ENCODE peak calls at places on chromosomes 1 and 21, in six cellular contexts. One of them, this sample, is unnamed.
A peak's percentile ranks its signal among the peaks of the same experiment; 100 is the strongest.

GRCh38 chr1:243550276-243550675 is 294.4 kb downstream of the SDCCAG8 start:
- DNase-seq in right lobe of liver: no peak
- DNase-seq in H7: no peak
- DNase-seq in esophagus squamous epithelium: no peak
- DNase-seq in DND-41: no peak
- DNase-seq in body of pancreas: no peak
- DNase-seq in this sample: no peak

GRCh38 chr1:243801378-243801777 is 48.7 kb downstream of the AKT3 start:
- DNase-seq in right lobe of liver: no peak
- DNase-seq in H7: no peak
- DNase-seq in esophagus squamous epithelium: no peak
- DNase-seq in DND-41: no peak
- DNase-seq in body of pancreas: no peak
- DNase-seq in this sample: no peak

GRCh38 chr1:162878000-162878596 is 17.1 kb upstream of the CCDC190 start:
- DNase-seq in right lobe of liver: no peak
- DNase-seq in H7: peak; percentile 61
- DNase-seq in esophagus squamous epithelium: no peak
- DNase-seq in DND-41: peak; percentile 35
- DNase-seq in body of pancreas: peak; percentile 52
- DNase-seq in this sample: peak; percentile 77

GRCh38 chr1:58836396-58836795 is 52.5 kb upstream of the JUN start:
- DNase-seq in right lobe of liver: no peak
- DNase-seq in H7: no peak
- DNase-seq in esophagus squamous epithelium: no peak
- DNase-seq in DND-41: no peak
- DNase-seq in body of pancreas: no peak
- DNase-seq in this sample: no peak

GRCh38 chr1:1136547-1137230 is 20.8 kb upstream of the C1orf159 start:
- DNase-seq in right lobe of liver: no peak
- DNase-seq in H7: peak; percentile 96
- DNase-seq in esophagus squamous epithelium: no peak
- DNase-seq in DND-41: no peak
- DNase-seq in body of pancreas: peak; percentile 40
- DNase-seq in this sample: no peak

GRCh38 chr1:176939993-176940392 is 224.5 kb downstream of the ASTN1 start:
- DNase-seq in right lobe of liver: no peak
- DNase-seq in H7: no peak
- DNase-seq in esophagus squamous epithelium: no peak
- DNase-seq in DND-41: no peak
- DNase-seq in body of pancreas: no peak
- DNase-seq in this sample: no peak

GRCh38 chr1:87171199-87171598 is 157.5 kb upstream of the LMO4 start:
- DNase-seq in right lobe of liver: no peak
- DNase-seq in H7: no peak
- DNase-seq in esophagus squamous epithelium: no peak
- DNase-seq in DND-41: no peak
- DNase-seq in body of pancreas: no peak
- DNase-seq in this sample: no peak

GRCh38 chr1:71743862-71744261 is 538.5 kb downstream of the NEGR1 start:
- DNase-seq in right lobe of liver: no peak
- DNase-seq in H7: no peak
- DNase-seq in esophagus squamous epithelium: no peak
- DNase-seq in DND-41: no peak
- DNase-seq in body of pancreas: no peak
- DNase-seq in this sample: no peak

GRCh38 chr1:225378880-225379279 is 49.0 kb downstream of the LBR start:
- DNase-seq in right lobe of liver: no peak
- DNase-seq in H7: peak; percentile 79
- DNase-seq in esophagus squamous epithelium: no peak
- DNase-seq in DND-41: no peak
- DNase-seq in body of pancreas: peak; percentile 65
- DNase-seq in this sample: no peak

GRCh38 chr1:225862581-225862950 is 19.6 kb downstream of the TMEM63A start:
- DNase-seq in right lobe of liver: no peak
- DNase-seq in H7: no peak
- DNase-seq in esophagus squamous epithelium: no peak
- DNase-seq in DND-41: no peak
- DNase-seq in body of pancreas: no peak
- DNase-seq in this sample: no peak

GRCh38 chr1:92858564-92859399 is 26.9 kb downstream of the RPL5 start:
- DNase-seq in right lobe of liver: peak; percentile 54
- DNase-seq in H7: peak; percentile 47
- DNase-seq in esophagus squamous epithelium: no peak
- DNase-seq in DND-41: peak; percentile 79
- DNase-seq in body of pancreas: peak; percentile 74
- DNase-seq in this sample: no peak

GRCh38 chr21:46205766-46206162 is 21.5 kb upstream of the SPATC1L start:
- DNase-seq in right lobe of liver: no peak
- DNase-seq in H7: no peak
- DNase-seq in esophagus squamous epithelium: no peak
- DNase-seq in DND-41: no peak
- DNase-seq in body of pancreas: no peak
- DNase-seq in this sample: peak; percentile 22

GRCh38 chr1:238252033-238252802 is 361.5 kb upstream of the ZP4 start:
- DNase-seq in right lobe of liver: peak; percentile 64
- DNase-seq in H7: peak; percentile 61
- DNase-seq in esophagus squamous epithelium: no peak
- DNase-seq in DND-41: peak; percentile 50
- DNase-seq in body of pancreas: peak; percentile 70
- DNase-seq in this sample: no peak

GRCh38 chr1:43708006-43708412 is 673 bp downstream of the ST3GAL3 start:
- DNase-seq in right lobe of liver: no peak
- DNase-seq in H7: no peak
- DNase-seq in esophagus squamous epithelium: no peak
- DNase-seq in DND-41: peak; percentile 43
- DNase-seq in body of pancreas: no peak
- DNase-seq in this sample: no peak

GRCh38 chr1:1118011-1118892 is 2.4 kb upstream of the C1orf159 start:
- DNase-seq in right lobe of liver: peak; percentile 41
- DNase-seq in H7: peak; percentile 51
- DNase-seq in esophagus squamous epithelium: no peak
- DNase-seq in DND-41: no peak
- DNase-seq in body of pancreas: no peak
- DNase-seq in this sample: peak; percentile 69

GRCh38 chr1:11868331-11868730 is 9.6 kb upstream of the NPPB start:
- DNase-seq in right lobe of liver: no peak
- DNase-seq in H7: no peak
- DNase-seq in esophagus squamous epithelium: no peak
- DNase-seq in DND-41: no peak
- DNase-seq in body of pancreas: no peak
- DNase-seq in this sample: no peak

GRCh38 chr1:28296401-28297220 is 32.2 kb upstream of the MED18 start:
- DNase-seq in right lobe of liver: peak; percentile 88
- DNase-seq in H7: peak; percentile 82
- DNase-seq in esophagus squamous epithelium: no peak
- DNase-seq in DND-41: no peak
- DNase-seq in body of pancreas: peak; percentile 70
- DNase-seq in this sample: no peak

GRCh38 chr21:17610862-17611261 is 1.8 kb downstream of the BTG3 start:
- DNase-seq in right lobe of liver: no peak
- DNase-seq in H7: no peak
- DNase-seq in esophagus squamous epithelium: no peak
- DNase-seq in DND-41: no peak
- DNase-seq in body of pancreas: no peak
- DNase-seq in this sample: peak; percentile 43

GRCh38 chr1:171800850-171801249 is 19.4 kb downstream of the METTL13 start:
- DNase-seq in right lobe of liver: no peak
- DNase-seq in H7: no peak
- DNase-seq in esophagus squamous epithelium: no peak
- DNase-seq in DND-41: no peak
- DNase-seq in body of pancreas: no peak
- DNase-seq in this sample: no peak

GRCh38 chr1:171800342-171800741 is 18.9 kb downstream of the METTL13 start:
- DNase-seq in right lobe of liver: no peak
- DNase-seq in H7: no peak
- DNase-seq in esophagus squamous epithelium: no peak
- DNase-seq in DND-41: no peak
- DNase-seq in body of pancreas: no peak
- DNase-seq in this sample: no peak

GRCh38 chr1:171798311-171798710 is 16.9 kb downstream of the METTL13 start:
- DNase-seq in right lobe of liver: no peak
- DNase-seq in H7: no peak
- DNase-seq in esophagus squamous epithelium: no peak
- DNase-seq in DND-41: no peak
- DNase-seq in body of pancreas: no peak
- DNase-seq in this sample: no peak

GRCh38 chr1:171799166-171799565 is 17.7 kb downstream of the METTL13 start:
- DNase-seq in right lobe of liver: no peak
- DNase-seq in H7: no peak
- DNase-seq in esophagus squamous epithelium: no peak
- DNase-seq in DND-41: no peak
- DNase-seq in body of pancreas: no peak
- DNase-seq in this sample: no peak

DNA sequence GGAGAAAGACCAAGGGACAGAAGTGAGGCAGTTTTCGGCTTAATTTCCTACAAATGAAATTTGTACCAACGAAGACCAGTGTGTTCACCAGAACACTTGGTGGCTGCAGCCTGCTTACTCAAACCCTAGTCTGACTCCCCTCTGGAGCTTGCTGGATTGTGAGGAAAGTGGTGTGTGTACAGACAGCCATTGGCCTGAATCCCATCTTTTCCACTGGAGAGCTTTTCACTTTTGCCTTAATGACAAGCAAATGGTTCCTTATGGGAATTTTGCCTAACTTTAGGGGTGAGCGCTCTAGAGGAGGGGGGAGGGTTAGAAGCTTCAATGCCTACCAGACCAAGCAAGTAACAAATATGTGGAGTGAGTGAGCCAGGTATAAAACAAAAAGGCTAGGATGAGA is 17.3 kb downstream of the METTL13 start:
- DNase-seq in right lobe of liver: no peak
- DNase-seq in H7: no peak
- DNase-seq in esophagus squamous epithelium: no peak
- DNase-seq in DND-41: no peak
- DNase-seq in body of pancreas: no peak
- DNase-seq in this sample: no peak
- H3K36me3 ChIP-seq in right lobe of liver: peaks cover 25% of the 10 kb centered on the region
- H3K36me3 ChIP-seq in H7: peaks cover 15% of the 10 kb centered on the region
- H3K36me3 ChIP-seq in esophagus squamous epithelium: peaks cover 57% of the 10 kb centered on the region
- H3K36me3 ChIP-seq in DND-41: peaks cover 53% of the 10 kb centered on the region
- H3K36me3 ChIP-seq in body of pancreas: no peaks in the 10 kb centered on the region
- H3K36me3 ChIP-seq in this sample: peaks cover 6% of the 10 kb centered on the region

GRCh38 chr1:114089502-114090138 is 64.0 kb downstream of the SYT6 start:
- DNase-seq in right lobe of liver: no peak
- DNase-seq in H7: no peak
- DNase-seq in esophagus squamous epithelium: no peak
- DNase-seq in DND-41: no peak
- DNase-seq in body of pancreas: no peak
- DNase-seq in this sample: no peak
- H3K36me3 ChIP-seq in right lobe of liver: no peaks in the 10 kb centered on the region
- H3K36me3 ChIP-seq in H7: peaks cover 23% of the 10 kb centered on the region
- H3K36me3 ChIP-seq in esophagus squamous epithelium: no peaks in the 10 kb centered on the region
- H3K36me3 ChIP-seq in DND-41: no peaks in the 10 kb centered on the region
- H3K36me3 ChIP-seq in body of pancreas: no peaks in the 10 kb centered on the region
- H3K36me3 ChIP-seq in this sample: no peaks in the 10 kb centered on the region

DNA sequence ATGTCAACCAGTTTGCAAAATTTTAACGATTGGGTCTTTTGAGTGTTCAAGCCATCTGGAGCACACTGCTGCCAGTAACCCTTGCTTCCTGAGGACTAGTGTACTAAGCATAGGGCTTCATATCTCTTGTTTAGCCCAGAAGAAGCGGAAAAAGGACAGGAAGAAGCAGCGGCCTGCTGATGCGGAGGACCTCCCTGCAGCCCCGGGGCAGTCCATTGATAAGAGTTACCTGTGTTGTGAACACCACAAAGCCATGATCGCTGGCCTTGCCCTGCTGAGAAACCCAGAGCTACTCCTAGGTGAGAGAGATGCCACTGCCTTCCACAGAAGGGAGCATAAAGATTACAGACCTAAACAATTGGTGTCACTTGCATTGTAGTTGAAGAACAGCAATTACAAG is 8.9 kb downstream of the METTL13 start:
- DNase-seq in right lobe of liver: no peak
- DNase-seq in H7: no peak
- DNase-seq in esophagus squamous epithelium: no peak
- DNase-seq in DND-41: no peak
- DNase-seq in body of pancreas: no peak
- DNase-seq in this sample: no peak
- H3K36me3 ChIP-seq in right lobe of liver: peaks cover 99% of the 10 kb centered on the region
- H3K36me3 ChIP-seq in H7: peaks cover 61% of the 10 kb centered on the region
- H3K36me3 ChIP-seq in esophagus squamous epithelium: peaks cover 99% of the 10 kb centered on the region
- H3K36me3 ChIP-seq in DND-41: peaks cover 98% of the 10 kb centered on the region
- H3K36me3 ChIP-seq in body of pancreas: no peaks in the 10 kb centered on the region
- H3K36me3 ChIP-seq in this sample: peaks cover 10% of the 10 kb centered on the region

GRCh38 chr1:30734580-30734979 is 11.2 kb upstream of the MATN1 start:
- DNase-seq in right lobe of liver: no peak
- DNase-seq in H7: no peak
- DNase-seq in esophagus squamous epithelium: no peak
- DNase-seq in DND-41: no peak
- DNase-seq in body of pancreas: no peak
- DNase-seq in this sample: no peak

GRCh38 chr1:30735124-30735523 is 11.7 kb upstream of the MATN1 start:
- DNase-seq in right lobe of liver: no peak
- DNase-seq in H7: no peak
- DNase-seq in esophagus squamous epithelium: no peak
- DNase-seq in DND-41: no peak
- DNase-seq in body of pancreas: no peak
- DNase-seq in this sample: no peak

GRCh38 chr1:30734106-30734505 is 10.7 kb upstream of the MATN1 start:
- DNase-seq in right lobe of liver: no peak
- DNase-seq in H7: no peak
- DNase-seq in esophagus squamous epithelium: no peak
- DNase-seq in DND-41: no peak
- DNase-seq in body of pancreas: no peak
- DNase-seq in this sample: no peak

GRCh38 chr1:30737357-30738039 is 14.1 kb upstream of the MATN1 start:
- DNase-seq in right lobe of liver: no peak
- DNase-seq in H7: no peak
- DNase-seq in esophagus squamous epithelium: no peak
- DNase-seq in DND-41: no peak
- DNase-seq in body of pancreas: no peak
- DNase-seq in this sample: no peak

DNA sequence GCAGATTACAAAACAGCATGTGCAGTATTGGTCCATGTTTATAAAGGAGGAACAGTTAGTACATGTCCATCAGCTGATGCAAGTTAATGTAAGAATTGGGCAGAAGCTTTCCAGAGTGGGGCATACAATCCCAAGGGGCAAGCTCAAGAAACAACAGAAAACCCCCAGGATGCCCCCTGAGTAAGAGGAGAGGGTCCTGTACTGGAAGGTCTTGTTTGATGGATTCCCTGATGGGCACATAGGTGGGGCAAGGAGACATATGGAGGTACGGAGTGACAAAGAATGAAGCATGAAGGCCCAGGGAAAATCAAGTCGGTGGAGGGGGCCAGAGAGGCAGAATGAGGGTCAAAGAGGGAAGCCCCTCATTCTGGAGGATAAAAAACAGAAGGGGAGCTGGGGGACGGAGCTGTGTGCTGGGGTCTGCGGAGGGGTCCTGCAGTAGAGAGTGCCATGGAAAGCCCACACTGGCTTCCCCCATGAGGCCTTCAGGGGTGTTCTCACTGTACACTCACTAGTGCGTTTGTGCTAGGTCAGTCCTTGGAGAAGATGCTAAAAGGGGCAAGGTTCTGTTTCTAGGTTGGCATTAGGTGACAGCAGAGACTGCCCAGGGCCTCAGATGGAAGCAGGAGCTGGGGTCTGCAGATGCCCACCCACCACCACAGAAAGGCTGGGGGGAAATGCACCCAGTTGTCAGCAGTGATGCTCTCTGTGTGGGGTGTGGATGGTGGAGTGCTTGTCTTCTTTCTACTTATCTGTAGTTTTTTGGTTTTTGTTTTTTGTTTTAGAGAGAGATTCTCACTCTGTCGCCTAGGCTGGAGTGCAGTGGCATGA is 12.5 kb upstream of the MATN1 start:
- DNase-seq in right lobe of liver: no peak
- DNase-seq in H7: no peak
- DNase-seq in esophagus squamous epithelium: no peak
- DNase-seq in DND-41: no peak
- DNase-seq in body of pancreas: no peak
- DNase-seq in this sample: no peak
- H3K36me3 ChIP-seq in right lobe of liver: peaks cover 2% of the 10 kb centered on the region
- H3K36me3 ChIP-seq in H7: no peaks in the 10 kb centered on the region
- H3K36me3 ChIP-seq in esophagus squamous epithelium: peaks cover 37% of the 10 kb centered on the region
- H3K36me3 ChIP-seq in DND-41: peaks cover 32% of the 10 kb centered on the region
- H3K36me3 ChIP-seq in body of pancreas: no peaks in the 10 kb centered on the region
- H3K36me3 ChIP-seq in this sample: no peaks in the 10 kb centered on the region

This sample was measured in aorta.